ENCODE peak calls at places on chromosomes 13 and 19, in four cellular contexts. One of them, this sample, is unnamed.
A peak's percentile ranks its signal among the peaks of the same experiment; 100 is the strongest.

GRCh38 chr19:3250675-3251074 is 26.2 kb downstream of the CELF5 start:
- DNase-seq in epithelial cell of esophagus: peak; percentile 24
- DNase-seq in H7: peak; percentile 73
- DNase-seq in testis: no peak
- DNase-seq in this sample: no peak

GRCh38 chr19:47176071-47176626 is 45.5 kb downstream of the SAE1 start:
- DNase-seq in epithelial cell of esophagus: peak; percentile 61
- DNase-seq in testis: no peak
- DNase-seq in H7: no peak
- DNase-seq in this sample: no peak

GRCh38 chr13:31437975-31438374 is 238.2 kb downstream of the B3GLCT start:
- DNase-seq in H7: no peak
- DNase-seq in testis: no peak
- DNase-seq in epithelial cell of esophagus: peak; percentile 5
- DNase-seq in this sample: no peak

GRCh38 chr13:21075303-21076264 is 14.2 kb upstream of the LATS2 start:
- DNase-seq in H7: peak; percentile 84
- DNase-seq in testis: peak; percentile 42
- DNase-seq in epithelial cell of esophagus: peak; percentile 14
- DNase-seq in this sample: no peak

GRCh38 chr13:75787249-75787940 is 151.3 kb downstream of the LMO7 start:
- DNase-seq in H7: no peak
- DNase-seq in epithelial cell of esophagus: peak; percentile 39
- DNase-seq in testis: no peak
- DNase-seq in this sample: no peak

GRCh38 chr19:33399081-33399744 is 25.7 kb downstream of the CEBPG start:
- DNase-seq in H7: no peak
- DNase-seq in testis: no peak
- DNase-seq in epithelial cell of esophagus: no peak
- DNase-seq in this sample: no peak

GRCh38 chr19:10780368-10780767 is 55.6 kb downstream of the TMED1 start:
- DNase-seq in H7: no peak
- DNase-seq in testis: peak; percentile 35
- DNase-seq in epithelial cell of esophagus: peak; percentile 36
- DNase-seq in this sample: no peak

GRCh38 chr19:9848060-9848459 is 12.9 kb downstream of the PIN1 start:
- DNase-seq in H7: peak; percentile 94
- DNase-seq in testis: no peak
- DNase-seq in epithelial cell of esophagus: no peak
- DNase-seq in this sample: no peak

GRCh38 chr19:28045621-28046020 is 1167.3 kb downstream of the UQCRFS1 start:
- DNase-seq in H7: no peak
- DNase-seq in epithelial cell of esophagus: no peak
- DNase-seq in testis: no peak
- DNase-seq in this sample: no peak

GRCh38 chr13:113027095-113027494 is 58.1 kb downstream of the MCF2L start:
- DNase-seq in testis: no peak
- DNase-seq in H7: no peak
- DNase-seq in epithelial cell of esophagus: no peak
- DNase-seq in this sample: no peak

GRCh38 chr13:95185851-95186250 is 115.4 kb downstream of the ABCC4 start:
- DNase-seq in epithelial cell of esophagus: no peak
- DNase-seq in testis: no peak
- DNase-seq in H7: no peak
- DNase-seq in this sample: peak; percentile 84

GRCh38 chr13:33259296-33259695 is 26.3 kb downstream of the STARD13 start:
- DNase-seq in epithelial cell of esophagus: no peak
- DNase-seq in H7: peak; percentile 37
- DNase-seq in testis: no peak
- DNase-seq in this sample: no peak

GRCh38 chr13:77386880-77387606 is 60.1 kb upstream of the MYCBP2 start:
- DNase-seq in testis: no peak
- DNase-seq in epithelial cell of esophagus: no peak
- DNase-seq in H7: no peak
- DNase-seq in this sample: no peak

GRCh38 chr13:82344867-82345266 is 1537.4 kb downstream of the SLITRK1 start:
- DNase-seq in testis: no peak
- DNase-seq in epithelial cell of esophagus: no peak
- DNase-seq in H7: no peak
- DNase-seq in this sample: no peak

GRCh38 chr19:43534811-43535761 is 2.1 kb downstream of the ZNF575 start:
- DNase-seq in testis: peak; percentile 66
- DNase-seq in epithelial cell of esophagus: peak; percentile 57
- DNase-seq in H7: peak; percentile 90
- DNase-seq in this sample: no peak

GRCh38 chr13:109036091-109036490 is 406.7 kb downstream of the MYO16 start:
- DNase-seq in testis: no peak
- DNase-seq in H7: no peak
- DNase-seq in epithelial cell of esophagus: no peak
- DNase-seq in this sample: no peak

GRCh38 chr19:37981785-37982475 is 74.9 kb downstream of the SIPA1L3 start:
- DNase-seq in epithelial cell of esophagus: peak; percentile 55
- DNase-seq in H7: no peak
- DNase-seq in testis: no peak
- DNase-seq in this sample: no peak

GRCh38 chr13:51902776-51903175 is 41.0 kb downstream of the CCDC70 start:
- DNase-seq in testis: no peak
- DNase-seq in H7: no peak
- DNase-seq in epithelial cell of esophagus: no peak
- DNase-seq in this sample: no peak

GRCh38 chr13:20401958-20402856 is 123.5 kb downstream of the CRYL1 start:
- DNase-seq in H7: no peak
- DNase-seq in testis: no peak
- DNase-seq in epithelial cell of esophagus: peak; percentile 85
- DNase-seq in this sample: no peak

GRCh38 chr19:6587998-6588507 is 2.9 kb downstream of the CD70 start:
- DNase-seq in testis: no peak
- DNase-seq in H7: no peak
- DNase-seq in epithelial cell of esophagus: no peak
- DNase-seq in this sample: no peak

DNA sequence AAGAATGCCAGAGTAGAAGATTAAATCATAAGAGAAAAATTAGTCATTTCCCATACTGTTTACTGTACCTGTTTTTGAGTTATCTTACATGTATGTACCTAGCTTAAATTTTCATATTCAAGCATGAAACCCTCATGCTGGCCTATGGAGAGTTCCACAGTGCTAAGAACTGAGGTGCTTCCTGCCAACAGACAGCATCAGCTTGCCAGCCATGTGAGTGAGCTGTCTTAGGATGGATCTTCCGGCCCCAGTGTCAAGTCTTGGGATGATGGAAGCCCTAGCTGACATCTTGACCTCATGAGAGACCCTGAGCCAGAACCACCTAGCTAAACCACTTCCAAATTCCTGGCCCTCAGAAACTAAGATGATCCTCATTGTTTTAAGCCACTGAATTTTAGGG is 90.1 kb downstream of the SERP2 start:
- DNase-seq in epithelial cell of esophagus: no peak
- DNase-seq in testis: no peak
- DNase-seq in H7: no peak
- DNase-seq in this sample: no peak
- H3K4me3 ChIP-seq in epithelial cell of esophagus: no peak overlapping the region
- H3K4me3 ChIP-seq in testis: no peak overlapping the region
- H3K4me3 ChIP-seq in H7: no peak overlapping the region
- H3K4me3 ChIP-seq in this sample: no peak overlapping the region

GRCh38 chr13:35469781-35470380 is 6.6 kb downstream of the MAB21L1 start:
- DNase-seq in epithelial cell of esophagus: no peak
- DNase-seq in H7: no peak
- DNase-seq in testis: no peak
- DNase-seq in this sample: no peak
- H3K4me3 ChIP-seq in epithelial cell of esophagus: no peak overlapping the region
- H3K4me3 ChIP-seq in H7: no peak overlapping the region
- H3K4me3 ChIP-seq in testis: no peak overlapping the region
- H3K4me3 ChIP-seq in this sample: no peak overlapping the region

GRCh38 chr13:42378383-42378780 is 106.4 kb downstream of the AKAP11 start:
- DNase-seq in H7: no peak
- DNase-seq in epithelial cell of esophagus: no peak
- DNase-seq in testis: no peak
- DNase-seq in this sample: no peak
- H3K4me3 ChIP-seq in H7: no peak overlapping the region
- H3K4me3 ChIP-seq in epithelial cell of esophagus: no peak overlapping the region
- H3K4me3 ChIP-seq in testis: no peak overlapping the region
- H3K4me3 ChIP-seq in this sample: no peak overlapping the region

GRCh38 chr19:17968376-17968775 is 1.5 kb downstream of the KCNN1 start:
- DNase-seq in epithelial cell of esophagus: no peak
- DNase-seq in testis: no peak
- DNase-seq in H7: peak; percentile 69
- DNase-seq in this sample: no peak

GRCh38 chr19:17966497-17967257 is at the start of gene KCNN1:
- DNase-seq in H7: peak; percentile 100
- DNase-seq in epithelial cell of esophagus: no peak
- DNase-seq in testis: peak; percentile 54
- DNase-seq in this sample: no peak

GRCh38 chr19:17967258-17968051 is 548 bp downstream of the KCNN1 start:
- DNase-seq in testis: no peak
- DNase-seq in H7: peak; percentile 84
- DNase-seq in epithelial cell of esophagus: no peak
- DNase-seq in this sample: no peak

GRCh38 chr19:17972230-17972629 is 5.3 kb downstream of the KCNN1 start:
- DNase-seq in testis: no peak
- DNase-seq in H7: no peak
- DNase-seq in epithelial cell of esophagus: no peak
- DNase-seq in this sample: no peak

DNA sequence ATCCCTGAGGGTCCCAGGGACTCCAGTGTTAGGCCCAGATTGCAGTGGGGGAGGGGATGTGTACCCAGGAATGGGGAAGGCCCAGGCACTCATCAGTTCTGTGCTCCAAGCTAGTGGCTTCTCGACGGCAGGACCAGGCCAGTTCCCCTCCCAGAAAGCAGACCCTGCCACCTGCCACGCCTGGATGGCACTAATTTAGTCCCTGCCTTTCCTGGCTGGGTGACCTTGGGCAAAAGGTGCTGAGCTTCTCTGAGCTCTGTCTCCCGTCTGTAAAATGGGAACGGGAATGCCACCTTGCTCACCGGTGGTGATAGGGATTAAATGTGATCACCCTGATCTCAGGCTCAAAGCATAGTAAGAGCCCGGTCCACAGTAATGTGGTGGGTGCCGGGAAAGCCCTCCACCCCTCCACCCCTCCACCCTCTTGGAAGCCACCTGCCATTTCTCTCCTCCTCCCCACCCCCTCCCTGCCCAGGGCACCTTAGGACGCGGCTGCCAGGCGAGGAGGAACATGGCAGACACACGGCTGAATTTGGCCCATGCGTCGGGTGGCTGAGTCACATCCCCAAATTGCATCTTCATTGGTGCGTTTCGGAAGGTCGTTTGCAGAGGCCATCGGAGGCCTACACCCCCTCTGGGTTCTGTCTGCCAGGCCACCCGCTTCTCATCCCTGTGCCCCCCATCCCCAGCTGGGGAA is 2.3 kb downstream of the KCNN1 start:
- DNase-seq in H7: peak; percentile 52
- DNase-seq in testis: no peak
- DNase-seq in epithelial cell of esophagus: no peak
- DNase-seq in this sample: no peak
- H3K4me3 ChIP-seq in H7: no peak overlapping the region
- H3K4me3 ChIP-seq in testis: no peak overlapping the region
- H3K4me3 ChIP-seq in epithelial cell of esophagus: no peak overlapping the region
- H3K4me3 ChIP-seq in this sample: no peak overlapping the region

GRCh38 chr13:24688111-24688510 is 7.9 kb downstream of the ATP12A start:
- DNase-seq in epithelial cell of esophagus: no peak
- DNase-seq in testis: no peak
- DNase-seq in H7: no peak
- DNase-seq in this sample: no peak
- H3K4me3 ChIP-seq in epithelial cell of esophagus: no peak overlapping the region
- H3K4me3 ChIP-seq in testis: no peak overlapping the region
- H3K4me3 ChIP-seq in H7: no peak overlapping the region
- H3K4me3 ChIP-seq in this sample: no peak overlapping the region

GRCh38 chr13:24212254-24212653 is 51.7 kb downstream of the SPATA13 start:
- DNase-seq in H7: no peak
- DNase-seq in testis: no peak
- DNase-seq in epithelial cell of esophagus: no peak
- DNase-seq in this sample: no peak

GRCh38 chr13:24209138-24209537 is 48.6 kb downstream of the SPATA13 start:
- DNase-seq in H7: no peak
- DNase-seq in testis: no peak
- DNase-seq in epithelial cell of esophagus: no peak
- DNase-seq in this sample: no peak

GRCh38 chr13:24208314-24208713 is 47.8 kb downstream of the SPATA13 start:
- DNase-seq in H7: no peak
- DNase-seq in epithelial cell of esophagus: peak; percentile 90
- DNase-seq in testis: no peak
- DNase-seq in this sample: no peak

GRCh38 chr13:24203726-24204295 is 43.3 kb downstream of the SPATA13 start:
- DNase-seq in testis: no peak
- DNase-seq in H7: no peak
- DNase-seq in epithelial cell of esophagus: no peak
- DNase-seq in this sample: peak; percentile 92

DNA sequence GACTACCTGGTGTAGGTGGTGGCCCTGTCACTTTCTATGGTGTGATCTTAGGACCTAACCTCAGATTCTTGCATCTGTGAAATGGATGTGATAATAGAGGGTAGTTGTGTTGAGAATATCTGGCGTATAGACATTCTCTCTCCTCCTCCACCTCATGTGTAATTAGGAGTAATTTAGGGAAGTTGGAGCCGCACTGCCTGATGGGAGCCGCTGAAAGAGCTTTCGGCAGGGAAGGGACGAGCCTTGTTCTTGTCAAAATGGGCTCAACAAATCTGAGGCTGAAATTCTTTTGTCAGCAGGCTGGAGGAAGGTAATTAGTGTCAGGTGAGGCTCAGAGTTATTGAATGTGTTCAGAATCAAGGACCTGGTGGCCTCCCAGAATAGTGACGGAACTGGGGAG is 47.3 kb downstream of the SPATA13 start:
- DNase-seq in epithelial cell of esophagus: no peak
- DNase-seq in H7: no peak
- DNase-seq in testis: no peak
- DNase-seq in this sample: no peak
- H3K4me3 ChIP-seq in epithelial cell of esophagus: no peak overlapping the region
- H3K4me3 ChIP-seq in H7: no peak overlapping the region
- H3K4me3 ChIP-seq in testis: no peak overlapping the region
- H3K4me3 ChIP-seq in this sample: no peak overlapping the region

DNA sequence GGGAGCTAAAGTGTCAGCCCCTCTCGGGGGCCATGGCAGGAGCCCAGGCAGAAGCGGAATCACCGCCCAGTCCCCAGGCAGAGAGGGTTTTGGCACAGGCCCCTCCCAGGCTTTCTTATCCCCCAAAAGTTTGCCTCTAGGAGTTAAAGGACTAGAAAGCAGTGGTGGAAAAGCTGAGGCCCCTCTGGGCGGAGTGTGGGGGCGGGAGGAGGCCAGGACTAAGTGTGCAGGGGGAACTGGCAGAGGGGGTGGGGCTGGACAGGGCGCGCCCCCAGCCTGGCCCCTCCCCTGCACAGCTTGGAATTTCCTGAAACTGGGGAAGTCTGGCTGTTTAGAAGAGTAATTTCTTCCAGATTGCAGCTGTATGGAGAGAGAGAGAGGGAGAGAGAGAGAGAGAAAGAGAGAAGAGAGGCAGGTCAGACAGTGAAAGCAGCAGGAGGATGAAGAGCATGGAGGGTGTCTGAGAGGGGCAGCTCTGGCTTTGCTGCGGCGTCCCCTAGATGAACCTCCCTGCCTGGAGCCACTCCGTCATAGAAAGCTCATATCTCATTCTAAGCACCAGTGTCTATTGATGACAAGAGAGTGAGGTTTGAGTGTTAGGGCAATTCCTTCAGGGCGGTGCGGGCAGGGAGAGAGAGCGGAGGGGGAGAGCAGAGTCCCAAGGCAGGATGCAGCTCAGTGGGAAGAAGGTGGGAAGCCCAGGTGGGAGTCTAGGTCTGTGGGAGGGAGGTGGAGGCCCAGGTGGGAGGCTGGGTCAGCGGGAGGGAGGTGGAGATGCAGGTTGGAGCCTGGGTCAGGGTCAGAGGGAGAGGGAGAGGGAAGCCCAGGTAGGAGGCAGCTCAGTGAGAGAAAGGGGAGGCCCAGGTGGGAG is at the start of gene CDC42EP5:
- DNase-seq in testis: peak; percentile 73
- DNase-seq in epithelial cell of esophagus: peak; percentile 51
- DNase-seq in H7: peak; percentile 82
- DNase-seq in this sample: no peak
- H3K4me3 ChIP-seq in testis: peak within 1 kb of the TSS; percentile 42
- H3K4me3 ChIP-seq in epithelial cell of esophagus: peak within 1 kb of the TSS; percentile 52
- H3K4me3 ChIP-seq in H7: peak within 1 kb of the TSS; percentile 12
- H3K4me3 ChIP-seq in this sample: no peak within 1 kb of the TSS

This sample was measured in Jurkat, Clone E6-1.